ENCODE peak calls at places on chromosome 9, in nine cellular contexts. X is left lung; Y is cardiac muscle cell; I is A549; R is activated CD8-positive, alpha-beta T cell treated with anti-CD3 and anti-CD28 coated beads for 36 hours; D is stomach; O is spleen; M is uterus; Q is MCF 10A. T is an unnamed sample.

GRCh38 chr9:34190996-34191892 is 12.4 kb downstream of the UBAP1 start:
- DNase-seq in X (no peak), Y (peak; percentile 59), I (peak; percentile 30), R (no peak), D (no peak), O (no peak), M (no peak), Q (peak; percentile 25), T (no peak)

GRCh38 chr9:86735772-86736458 is 211.4 kb downstream of the GAS1 start:
- DNase-seq in X (no peak), Y (no peak), I (no peak), R (no peak), D (no peak), O (no peak), M (no peak), Q (peak; percentile 59), T (no peak)

GRCh38 chr9:123756484-123757106 is 173.3 kb downstream of the DENND1A start:
- DNase-seq in X (no peak), Y (no peak), I (no peak), R (no peak), D (no peak), O (no peak), M (no peak), Q (no peak), T (peak; percentile 39)

GRCh38 chr9:129617167-129617566 is 3.7 kb downstream of the C9orf50 start:
- DNase-seq in X (no peak), Y (no peak), I (peak; percentile 72), R (peak; percentile 50), D (no peak), O (no peak), M (no peak), Q (peak; percentile 53), T (no peak)

GRCh38 chr9:5626727-5627634 is 1.9 kb upstream of the RIC1 start:
- DNase-seq in X (no peak), Y (peak; percentile 93), I (no peak), R (peak; percentile 74), D (no peak), O (no peak), M (no peak), Q (peak; percentile 81), T (peak; percentile 78)

GRCh38 chr9:134419684-134420076 is 93.4 kb downstream of the RXRA start:
- DNase-seq in X (no peak), Y (no peak), I (peak; percentile 78), R (no peak), D (no peak), O (no peak), M (no peak), Q (no peak), T (no peak)

GRCh38 chr9:69222953-69223352 is 48.9 kb downstream of the TJP2 start:
- DNase-seq in X (no peak), Y (no peak), I (no peak), R (no peak), D (no peak), O (no peak), M (no peak), Q (no peak), T (no peak)

GRCh38 chr9:128203842-128204551 is 818 bp downstream of the DNM1 start:
- DNase-seq in X (no peak), Y (peak; percentile 33), I (peak; percentile 79), R (peak; percentile 28), D (no peak), O (no peak), M (no peak), Q (no peak), T (peak; percentile 50)

GRCh38 chr9:114911167-114911821 is 19.1 kb downstream of the TNFSF8 start:
- DNase-seq in X (no peak), Y (peak; percentile 59), I (peak; percentile 83), R (no peak), D (no peak), O (no peak), M (no peak), Q (peak; percentile 77), T (no peak)

GRCh38 chr9:93223241-93224180 is 39.6 kb downstream of the WNK2 start:
- DNase-seq in X (no peak), Y (peak; percentile 54), I (peak; percentile 65), R (no peak), D (no peak), O (no peak), M (no peak), Q (peak; percentile 96), T (no peak)

GRCh38 chr9:137988051-137988450 is 110.5 kb downstream of the CACNA1B start:
- DNase-seq in X (no peak), Y (no peak), I (no peak), R (no peak), D (peak; percentile 24), O (peak; percentile 46), M (no peak), Q (no peak), T (no peak)

GRCh38 chr9:127545196-127546124 is 66.6 kb upstream of the STXBP1 start:
- DNase-seq in X (peak; percentile 76), Y (peak; percentile 79), I (peak; percentile 94), R (no peak), D (peak; percentile 82), O (no peak), M (no peak), Q (peak; percentile 46), T (peak; percentile 53)

GRCh38 chr9:137129456-137130175 is 9.3 kb upstream of the GRIN1 start:
- DNase-seq in X (peak; percentile 91), Y (peak; percentile 94), I (peak; percentile 93), R (peak; percentile 91), D (peak; percentile 90), O (peak; percentile 97), M (peak; percentile 53), Q (peak; percentile 91), T (peak; percentile 97)

GRCh38 chr9:94867281-94867841 is 140.9 kb downstream of the AOPEP start:
- DNase-seq in X (peak; percentile 71), Y (peak; percentile 89), I (peak; percentile 87), R (no peak), D (peak; percentile 83), O (no peak), M (peak; percentile 75), Q (peak; percentile 82), T (no peak)

GRCh38 chr9:22815246-22815645 is 368.6 kb downstream of the DMRTA1 start:
- DNase-seq in X (no peak), Y (no peak), I (no peak), R (no peak), D (no peak), O (no peak), M (no peak), Q (no peak), T (no peak)

GRCh38 chr9:4055055-4055454 is 244.8 kb downstream of the GLIS3 start:
- DNase-seq in X (no peak), Y (no peak), I (no peak), R (no peak), D (no peak), O (no peak), M (no peak), Q (no peak), T (no peak)

GRCh38 chr9:119365291-119366027 is 3.8 kb downstream of the BRINP1 start:
- DNase-seq in X (no peak), Y (peak; percentile 20), I (peak; percentile 13), R (peak; percentile 3), D (no peak), O (no peak), M (no peak), Q (peak; percentile 53), T (peak; percentile 25)

GRCh38 chr9:115135786-115136185 is 17.8 kb upstream of the TNC start:
- DNase-seq in X (no peak), Y (peak; percentile 86), I (no peak), R (no peak), D (no peak), O (no peak), M (no peak), Q (no peak), T (no peak)

DNA sequence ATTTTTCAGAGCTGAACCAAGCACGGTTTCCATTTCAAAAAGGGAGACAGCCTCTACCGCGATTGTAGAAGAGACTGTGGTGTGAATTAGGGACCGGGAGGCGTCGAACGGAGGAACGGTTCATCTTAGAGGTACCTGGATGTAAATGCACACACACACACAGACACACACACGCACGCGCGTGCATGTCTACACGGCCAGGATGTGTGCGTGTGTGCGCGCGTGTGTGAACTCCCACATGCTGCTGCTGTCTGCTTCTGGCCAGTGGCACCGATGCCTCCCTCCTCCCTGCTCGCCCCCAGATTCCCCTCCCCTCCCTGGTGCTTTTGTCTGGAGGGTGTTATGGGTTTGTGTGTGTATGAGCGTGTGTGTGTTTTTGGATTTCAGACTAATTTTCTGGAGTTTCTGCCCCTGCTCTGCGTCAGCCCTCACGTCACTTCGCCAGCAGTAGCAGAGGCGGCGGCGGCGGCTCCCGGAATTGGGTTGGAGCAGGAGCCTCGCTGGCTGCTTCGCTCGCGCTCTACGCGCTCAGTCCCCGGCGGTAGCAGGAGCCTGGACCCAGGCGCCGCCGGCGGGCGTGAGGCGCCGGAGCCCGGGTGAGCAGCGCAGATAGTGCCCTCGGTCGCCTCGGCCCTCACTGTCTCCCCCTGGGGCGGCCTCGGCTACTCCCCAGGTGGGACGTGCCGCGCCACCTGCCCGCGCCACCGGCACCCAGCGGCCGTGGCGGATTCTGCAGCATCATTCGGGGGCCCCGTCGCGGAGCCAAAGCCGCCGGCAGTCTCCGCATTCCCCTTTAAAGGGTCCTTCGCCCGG is at the start of gene NTRK2:
- DNase-seq in X (no peak), Y (peak; percentile 30), I (no peak), R (peak; percentile 11), D (no peak), O (peak; percentile 75), M (no peak), Q (peak; percentile 6), T (peak; percentile 66)
- TF ChIP-seq CTCF in X (no peak), Y (no peak), I (no peak), R (no peak), D (no peak), O (no peak), M (no peak), Q (peak; percentile 9), T (no peak)

GRCh38 chr9:130938652-130939404 is at the start of gene FIBCD1:
- DNase-seq in X (no peak), Y (peak; percentile 38), I (peak; percentile 67), R (peak; percentile 40), D (no peak), O (no peak), M (no peak), Q (no peak), T (peak; percentile 84)
- TF ChIP-seq CTCF in X (no peak), Y (peak; percentile 34), I (peak; percentile 58), R (peak; percentile 11), D (no peak), O (no peak), M (no peak), Q (peak; percentile 48), T (peak; percentile 45)

GRCh38 chr9:75890541-75891276 is at the start of gene PCSK5:
- DNase-seq in X (peak; percentile 95), Y (peak; percentile 98), I (peak; percentile 77), R (peak; percentile 92), D (peak; percentile 75), O (peak; percentile 91), M (peak; percentile 94), Q (peak; percentile 85), T (peak; percentile 74)
- TF ChIP-seq CTCF in X (peak; percentile 7), Y (peak; percentile 40), I (peak; percentile 15), R (peak; percentile 31), D (no peak), O (no peak), M (peak; percentile 34), Q (no peak), T (no peak)

DNA sequence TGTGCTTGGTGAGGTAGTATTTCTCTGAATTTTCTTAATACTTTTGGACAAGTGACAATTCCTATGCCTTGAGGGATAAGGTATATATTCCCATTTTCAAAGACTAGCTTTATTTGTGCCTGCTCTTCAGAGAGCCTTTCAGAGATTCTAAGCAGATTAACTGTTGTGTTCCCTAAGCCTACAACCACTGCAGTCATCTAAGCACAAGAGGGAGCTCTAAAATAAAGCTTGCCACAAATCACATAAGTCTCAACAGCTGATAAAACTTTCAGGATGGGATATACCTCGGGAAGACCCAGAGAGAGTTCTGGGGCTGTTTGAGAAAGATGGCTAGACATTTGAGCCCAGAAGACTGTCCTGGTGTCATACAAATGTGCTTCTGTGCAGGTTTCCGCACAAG is 157.3 kb downstream of the CYLC2 start:
- DNase-seq in X (no peak), Y (no peak), I (no peak), R (no peak), D (no peak), O (no peak), M (no peak), Q (peak; percentile 10), T (no peak)
- TF ChIP-seq CTCF in X (no peak), Y (no peak), I (no peak), R (no peak), D (no peak), O (no peak), M (no peak), Q (peak; percentile 16), T (no peak)